ENCODE peak calls at places on chromosomes 4 and X, in seven cellular contexts. One of them, this sample, is unnamed.

GRCh38 chr4:6422105-6422504 is 50.3 kb downstream of the PPP2R2C start:
- DNase-seq in trophoblast cell: no peak
- DNase-seq in IMR-90: no peak
- DNase-seq in neuronal stem cell: no peak
- DNase-seq in H1: no peak
- DNase-seq in H9: no peak
- DNase-seq in mesendoderm: no peak
- DNase-seq in this sample: no peak

GRCh38 chr4:117447925-117448324 is 362.5 kb upstream of the TRAM1L1 start:
- DNase-seq in trophoblast cell: no peak
- DNase-seq in IMR-90: no peak
- DNase-seq in neuronal stem cell: no peak
- DNase-seq in H1: peak
- DNase-seq in H9: peak
- DNase-seq in mesendoderm: peak
- DNase-seq in this sample: no peak

GRCh38 chr4:7803992-7804758 is 135.5 kb downstream of the AFAP1 start:
- DNase-seq in trophoblast cell: peak
- DNase-seq in IMR-90: peak
- DNase-seq in neuronal stem cell: peak
- DNase-seq in H1: peak
- DNase-seq in H9: peak
- DNase-seq in mesendoderm: peak
- DNase-seq in this sample: peak

GRCh38 chr4:40990202-40990898 is 224.0 kb downstream of the APBB2 start:
- DNase-seq in trophoblast cell: no peak
- DNase-seq in IMR-90: peak
- DNase-seq in neuronal stem cell: no peak
- DNase-seq in H1: no peak
- DNase-seq in H9: no peak
- DNase-seq in mesendoderm: no peak
- DNase-seq in this sample: peak

GRCh38 chr4:140069068-140069467 is 84.9 kb downstream of the MAML3 start:
- DNase-seq in trophoblast cell: no peak
- DNase-seq in IMR-90: peak
- DNase-seq in neuronal stem cell: no peak
- DNase-seq in H1: no peak
- DNase-seq in H9: no peak
- DNase-seq in mesendoderm: no peak
- DNase-seq in this sample: peak

GRCh38 chr4:4426511-4427477 is 39.9 kb downstream of the NSG1 start:
- DNase-seq in trophoblast cell: no peak
- DNase-seq in IMR-90: no peak
- DNase-seq in neuronal stem cell: peak
- DNase-seq in H1: peak
- DNase-seq in H9: peak
- DNase-seq in mesendoderm: peak
- DNase-seq in this sample: peak

GRCh38 chr4:146107587-146107986 is 67.9 kb upstream of the LSM6 start:
- DNase-seq in trophoblast cell: no peak
- DNase-seq in IMR-90: no peak
- DNase-seq in neuronal stem cell: no peak
- DNase-seq in H1: no peak
- DNase-seq in H9: no peak
- DNase-seq in mesendoderm: no peak
- DNase-seq in this sample: no peak

GRCh38 chrX:7253565-7253964 is 105.6 kb upstream of the PUDP start:
- DNase-seq in trophoblast cell: no peak
- DNase-seq in IMR-90: no peak
- DNase-seq in neuronal stem cell: no peak
- DNase-seq in H1: no peak
- DNase-seq in H9: no peak
- DNase-seq in mesendoderm: no peak
- DNase-seq in this sample: no peak

GRCh38 chrX:154368630-154369452 is 5.6 kb downstream of the FLNA start:
- DNase-seq in trophoblast cell: peak
- DNase-seq in IMR-90: peak
- DNase-seq in neuronal stem cell: no peak
- DNase-seq in H1: no peak
- DNase-seq in H9: peak
- DNase-seq in mesendoderm: peak
- DNase-seq in this sample: peak

GRCh38 chrX:40496728-40497127 is 84.0 kb upstream of the ATP6AP2 start:
- DNase-seq in trophoblast cell: no peak
- DNase-seq in IMR-90: peak
- DNase-seq in neuronal stem cell: no peak
- DNase-seq in H1: no peak
- DNase-seq in H9: peak
- DNase-seq in mesendoderm: peak
- DNase-seq in this sample: no peak

GRCh38 chrX:30215357-30215843 is at the start of gene MAGEB2:
- DNase-seq in trophoblast cell: no peak
- DNase-seq in IMR-90: no peak
- DNase-seq in neuronal stem cell: no peak
- DNase-seq in H1: no peak
- DNase-seq in H9: no peak
- DNase-seq in mesendoderm: no peak
- DNase-seq in this sample: no peak

GRCh38 chr4:188092824-188093223 is 16.6 kb downstream of the TRIML2 start:
- DNase-seq in trophoblast cell: no peak
- DNase-seq in IMR-90: peak
- DNase-seq in neuronal stem cell: no peak
- DNase-seq in H1: no peak
- DNase-seq in H9: no peak
- DNase-seq in mesendoderm: no peak
- DNase-seq in this sample: no peak

GRCh38 chrX:40108084-40108958 is 10.6 kb upstream of the BCOR start:
- DNase-seq in trophoblast cell: no peak
- DNase-seq in IMR-90: no peak
- DNase-seq in neuronal stem cell: no peak
- DNase-seq in H1: peak
- DNase-seq in H9: peak
- DNase-seq in mesendoderm: peak
- DNase-seq in this sample: peak

GRCh38 chr4:113404846-113405245 is 355.4 kb downstream of the ANK2 start:
- DNase-seq in trophoblast cell: no peak
- DNase-seq in IMR-90: no peak
- DNase-seq in neuronal stem cell: no peak
- DNase-seq in H1: no peak
- DNase-seq in H9: no peak
- DNase-seq in mesendoderm: no peak
- DNase-seq in this sample: no peak

GRCh38 chr4:114600672-114601071 is 2.1 kb downstream of the UGT8 start:
- DNase-seq in trophoblast cell: no peak
- DNase-seq in IMR-90: no peak
- DNase-seq in neuronal stem cell: no peak
- DNase-seq in H1: no peak
- DNase-seq in H9: no peak
- DNase-seq in mesendoderm: no peak
- DNase-seq in this sample: peak

GRCh38 chr4:114600066-114600552 is 1.5 kb downstream of the UGT8 start:
- DNase-seq in trophoblast cell: no peak
- DNase-seq in IMR-90: no peak
- DNase-seq in neuronal stem cell: no peak
- DNase-seq in H1: no peak
- DNase-seq in H9: no peak
- DNase-seq in mesendoderm: no peak
- DNase-seq in this sample: no peak

GRCh38 chr4:114597410-114598115 is 1.0 kb upstream of the UGT8 start:
- DNase-seq in trophoblast cell: no peak
- DNase-seq in IMR-90: no peak
- DNase-seq in neuronal stem cell: peak
- DNase-seq in H1: no peak
- DNase-seq in H9: no peak
- DNase-seq in mesendoderm: no peak
- DNase-seq in this sample: no peak

GRCh38 chr4:114599231-114600065 is 841 bp downstream of the UGT8 start:
- DNase-seq in trophoblast cell: no peak
- DNase-seq in IMR-90: no peak
- DNase-seq in neuronal stem cell: peak
- DNase-seq in H1: peak
- DNase-seq in H9: peak
- DNase-seq in mesendoderm: peak
- DNase-seq in this sample: peak

DNA sequence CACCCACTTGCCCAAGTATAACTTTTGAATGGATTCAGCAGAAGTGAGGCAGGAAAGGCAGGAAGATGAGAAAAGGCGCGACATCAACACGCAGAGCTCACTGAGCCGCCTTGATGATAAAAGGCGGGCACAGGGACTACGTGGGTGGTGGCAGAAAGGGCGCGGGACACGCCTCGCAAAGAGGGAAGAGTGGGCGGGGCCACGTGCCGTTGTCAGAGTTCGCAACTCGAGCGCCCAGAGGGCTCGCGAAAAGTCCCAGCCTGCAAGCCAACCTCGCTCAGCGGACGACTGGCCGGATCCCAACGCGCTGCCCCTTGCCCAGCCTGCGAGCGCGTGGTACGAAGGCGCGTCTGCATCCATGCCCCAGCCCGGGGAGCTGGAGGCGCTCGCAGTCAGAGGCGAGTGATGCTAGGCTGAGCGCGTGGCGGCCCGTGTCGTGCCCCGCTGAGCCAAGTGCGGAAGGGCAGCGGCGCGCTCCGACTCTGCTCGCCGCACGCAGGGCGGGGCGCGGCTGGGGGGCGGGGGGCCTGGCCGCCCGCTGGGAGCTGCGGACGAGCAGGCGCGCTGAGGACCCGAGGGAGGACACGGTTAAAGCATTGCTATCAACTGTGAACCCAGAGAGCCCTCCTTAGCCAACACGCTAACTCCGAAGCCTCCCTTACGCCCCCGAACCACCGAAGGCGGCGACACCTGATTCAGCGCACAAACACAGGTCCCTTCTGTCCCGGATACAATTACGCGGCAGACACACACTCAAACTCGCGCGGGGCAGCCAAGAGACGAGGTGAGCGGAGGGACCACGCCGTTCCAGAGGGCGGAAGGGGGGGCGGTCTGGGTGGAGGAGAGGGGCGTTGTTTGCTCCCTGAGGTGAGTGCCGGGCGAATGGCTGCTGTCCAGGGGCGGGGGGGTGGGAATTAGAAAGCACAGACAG is at the start of gene UGT8:
- DNase-seq in trophoblast cell: no peak
- DNase-seq in IMR-90: no peak
- DNase-seq in neuronal stem cell: peak
- DNase-seq in H1: peak
- DNase-seq in H9: peak
- DNase-seq in mesendoderm: peak
- DNase-seq in this sample: peak
- H2BK120ac ChIP-seq in trophoblast cell: no peak
- H2BK120ac ChIP-seq in IMR-90: no peak
- H2BK120ac ChIP-seq in neuronal stem cell: no peak
- H2BK120ac ChIP-seq in H1: no peak
- H2BK120ac ChIP-seq in H9: no peak
- H2BK120ac ChIP-seq in mesendoderm: no peak
- H2BK120ac ChIP-seq in this sample: no peak

DNA sequence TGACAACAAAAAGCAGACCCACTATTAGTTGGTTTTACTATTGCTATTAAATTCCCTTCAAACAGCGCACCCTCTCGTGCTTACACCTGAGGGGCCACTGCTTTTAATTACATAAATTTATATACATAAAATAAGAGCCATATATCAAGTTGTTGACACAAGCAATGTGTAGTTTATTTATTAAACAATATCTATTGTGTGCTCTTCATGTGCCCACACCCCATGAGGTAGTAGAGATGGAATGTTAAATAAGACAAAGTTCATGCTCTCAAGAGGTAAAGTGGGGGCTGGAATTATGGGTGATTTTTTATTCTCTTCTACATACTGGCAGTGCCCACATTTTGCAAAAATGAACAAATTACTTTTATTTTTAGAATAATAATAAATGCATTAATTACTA is 47.3 kb downstream of the KCNIP4 start:
- DNase-seq in trophoblast cell: no peak
- DNase-seq in IMR-90: no peak
- DNase-seq in neuronal stem cell: no peak
- DNase-seq in H1: no peak
- DNase-seq in H9: no peak
- DNase-seq in mesendoderm: no peak
- DNase-seq in this sample: no peak
- H2BK5ac ChIP-seq in trophoblast cell: no peak
- H2BK5ac ChIP-seq in IMR-90: no peak
- H2BK5ac ChIP-seq in neuronal stem cell: no peak
- H2BK5ac ChIP-seq in H1: no peak
- H2BK5ac ChIP-seq in H9: no peak
- H2BK5ac ChIP-seq in mesendoderm: no peak
- H2BK5ac ChIP-seq in this sample: no peak

GRCh38 chr4:165360985-165361678 is 17.7 kb upstream of the CPE start:
- DNase-seq in trophoblast cell: no peak
- DNase-seq in IMR-90: no peak
- DNase-seq in neuronal stem cell: no peak
- DNase-seq in H1: no peak
- DNase-seq in H9: no peak
- DNase-seq in mesendoderm: no peak
- DNase-seq in this sample: no peak
- H4K8ac ChIP-seq in trophoblast cell: no peak
- H4K8ac ChIP-seq in IMR-90: no peak
- H4K8ac ChIP-seq in neuronal stem cell: no peak
- H4K8ac ChIP-seq in H1: no peak
- H4K8ac ChIP-seq in H9: no peak
- H4K8ac ChIP-seq in mesendoderm: no peak
- H4K8ac ChIP-seq in this sample: no peak

GRCh38 chrX:9433596-9433995 is 31.3 kb upstream of the TBL1X start:
- DNase-seq in trophoblast cell: no peak
- DNase-seq in IMR-90: no peak
- DNase-seq in neuronal stem cell: no peak
- DNase-seq in H1: no peak
- DNase-seq in H9: no peak
- DNase-seq in mesendoderm: no peak
- DNase-seq in this sample: no peak

GRCh38 chrX:9434151-9434550 is 30.7 kb upstream of the TBL1X start:
- DNase-seq in trophoblast cell: no peak
- DNase-seq in IMR-90: no peak
- DNase-seq in neuronal stem cell: no peak
- DNase-seq in H1: no peak
- DNase-seq in H9: no peak
- DNase-seq in mesendoderm: no peak
- DNase-seq in this sample: no peak

GRCh38 chrX:9438950-9439494 is 25.8 kb upstream of the TBL1X start:
- DNase-seq in trophoblast cell: peak
- DNase-seq in IMR-90: peak
- DNase-seq in neuronal stem cell: no peak
- DNase-seq in H1: no peak
- DNase-seq in H9: no peak
- DNase-seq in mesendoderm: no peak
- DNase-seq in this sample: peak

GRCh38 chrX:9440116-9440844 is 24.6 kb upstream of the TBL1X start:
- DNase-seq in trophoblast cell: no peak
- DNase-seq in IMR-90: no peak
- DNase-seq in neuronal stem cell: no peak
- DNase-seq in H1: no peak
- DNase-seq in H9: no peak
- DNase-seq in mesendoderm: no peak
- DNase-seq in this sample: no peak

DNA sequence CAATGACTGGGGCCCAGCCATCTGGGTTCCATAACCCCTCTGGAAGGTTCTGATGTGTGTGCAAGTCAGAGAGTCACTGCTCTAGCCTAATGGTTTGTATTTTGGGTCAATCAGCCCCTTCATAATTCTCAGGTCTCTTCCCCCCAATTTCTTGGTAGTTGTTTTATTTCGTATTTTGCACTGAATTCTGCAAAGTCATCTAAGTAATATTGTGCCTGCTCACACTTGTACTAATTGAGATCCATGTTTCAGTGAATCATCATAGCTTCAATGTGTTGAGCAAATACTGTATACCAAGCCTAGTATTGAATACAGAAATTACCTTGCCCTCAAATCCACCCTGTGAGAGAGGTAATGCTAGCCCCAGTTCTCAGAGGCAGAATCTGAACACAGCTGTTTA is 28.0 kb upstream of the TBL1X start:
- DNase-seq in trophoblast cell: no peak
- DNase-seq in IMR-90: no peak
- DNase-seq in neuronal stem cell: no peak
- DNase-seq in H1: no peak
- DNase-seq in H9: no peak
- DNase-seq in mesendoderm: no peak
- DNase-seq in this sample: no peak
- H2BK120ac ChIP-seq in trophoblast cell: no peak
- H2BK120ac ChIP-seq in IMR-90: no peak
- H2BK120ac ChIP-seq in neuronal stem cell: no peak
- H2BK120ac ChIP-seq in H1: no peak
- H2BK120ac ChIP-seq in H9: no peak
- H2BK120ac ChIP-seq in mesendoderm: no peak
- H2BK120ac ChIP-seq in this sample: no peak

This sample was measured in mesenchymal stem cell.